ENCODE peak calls at places on chromosomes 3 and 15, in four cellular contexts. J is WTC11, Y is KBM-7, A is heart left ventricle. M is an unnamed sample.

GRCh38 chr15:51350723-51351122 is 9.3 kb downstream of the GLDN start:
- DNase-seq in J (no peak), Y (no peak), A (no peak), M (no peak)

GRCh38 chr3:79473993-79474392 is 293.8 kb downstream of the ROBO1 start:
- DNase-seq in J (no peak), Y (no peak), A (no peak), M (no peak)

GRCh38 chr3:142180761-142181362 is 31.5 kb upstream of the TFDP2 start:
- DNase-seq in J (peak), Y (peak), A (no peak), M (no peak)

GRCh38 chr3:190032924-190033323 is 87.8 kb downstream of the P3H2 start:
- DNase-seq in J (peak), Y (no peak), A (no peak), M (no peak)

GRCh38 chr3:134453631-134454030 is 32.2 kb downstream of the ANAPC13 start:
- DNase-seq in J (peak), Y (no peak), A (no peak), M (no peak)

GRCh38 chr3:146166450-146167222 is 5.7 kb upstream of the PLOD2 start:
- DNase-seq in J (no peak), Y (no peak), A (no peak), M (no peak)

GRCh38 chr3:124934577-124934976 is at the start of gene MUC13:
- DNase-seq in J (no peak), Y (no peak), A (no peak), M (no peak)

GRCh38 chr3:120111898-120112297 is 17.7 kb upstream of the GSK3B start:
- DNase-seq in J (no peak), Y (no peak), A (no peak), M (no peak)

GRCh38 chr3:119551525-119552063 is 7.8 kb downstream of the CD80 start:
- DNase-seq in J (no peak), Y (no peak), A (no peak), M (no peak)

GRCh38 chr15:95277266-95277665 is 1045.9 kb downstream of the MCTP2 start:
- DNase-seq in J (no peak), Y (no peak), A (no peak), M (no peak)

GRCh38 chr3:61371123-61371522 is 119.9 kb upstream of the FHIT start:
- DNase-seq in J (peak), Y (peak), A (no peak), M (no peak)

GRCh38 chr3:154875142-154875541 is 205.0 kb upstream of the MME start:
- DNase-seq in J (no peak), Y (no peak), A (no peak), M (no peak)

GRCh38 chr15:66647358-66647757 is 54.7 kb upstream of the SMAD6 start:
- DNase-seq in J (no peak), Y (no peak), A (peak), M (peak)

GRCh38 chr3:79297242-79297641 is 470.6 kb downstream of the ROBO1 start:
- DNase-seq in J (no peak), Y (no peak), A (no peak), M (no peak)

GRCh38 chr3:171494457-171495109 is 34.4 kb upstream of the TNIK start:
- DNase-seq in J (no peak), Y (peak), A (no peak), M (no peak)

GRCh38 chr3:133412511-133413165 is 12.8 kb downstream of the BFSP2 start:
- DNase-seq in J (no peak), Y (no peak), A (no peak), M (peak)

GRCh38 chr3:119619094-119619493 is 21.4 kb downstream of the PLA1A start:
- DNase-seq in J (no peak), Y (no peak), A (no peak), M (no peak)

GRCh38 chr3:9339750-9340449 is 23.0 kb upstream of the THUMPD3 start:
- DNase-seq in J (no peak), Y (no peak), A (no peak), M (no peak)

GRCh38 chr15:45729146-45729545 is 94.3 kb downstream of the SQOR start:
- DNase-seq in J (no peak), Y (no peak), A (no peak), M (no peak)

GRCh38 chr3:105830836-105831235 is 38.0 kb downstream of the CBLB start:
- DNase-seq in J (no peak), Y (no peak), A (no peak), M (no peak)

GRCh38 chr3:63961891-63962290 is 49.7 kb upstream of the SCAANT1 start:
- DNase-seq in J (no peak), Y (peak), A (no peak), M (no peak)

GRCh38 chr15:68277131-68277604 is 377 bp upstream of the FEM1B start:
- DNase-seq in J (peak), Y (no peak), A (peak), M (no peak)

GRCh38 chr3:124854027-124854426 is 33.1 kb downstream of the ITGB5 start:
- DNase-seq in J (no peak), Y (no peak), A (no peak), M (no peak)

GRCh38 chr3:28901029-28901428 is 379.8 kb upstream of the RBMS3 start:
- DNase-seq in J (no peak), Y (no peak), A (peak), M (no peak)